ENCODE peak calls at places on chromosomes 12 and 14, in six cellular contexts. One of them, this sample, is unnamed.

GRCh38 chr12:102694913-102695312 is 214.6 kb upstream of the IGF1 start:
- DNase-seq in ACHN: no peak
- DNase-seq in MV-4-11: no peak
- DNase-seq in HEK293T: no peak
- DNase-seq in hippocampal formation: no peak
- DNase-seq in stomach: peak
- DNase-seq in this sample: no peak

GRCh38 chr12:92412931-92413685 is 267.5 kb upstream of the BTG1 start:
- DNase-seq in ACHN: no peak
- DNase-seq in MV-4-11: no peak
- DNase-seq in HEK293T: no peak
- DNase-seq in hippocampal formation: no peak
- DNase-seq in stomach: no peak
- DNase-seq in this sample: no peak

GRCh38 chr12:1630827-1631591 is 2.0 kb downstream of the WNT5B start:
- DNase-seq in ACHN: no peak
- DNase-seq in MV-4-11: no peak
- DNase-seq in HEK293T: no peak
- DNase-seq in hippocampal formation: no peak
- DNase-seq in stomach: no peak
- DNase-seq in this sample: no peak

GRCh38 chr12:21526053-21526452 is at the start of gene SPX:
- DNase-seq in ACHN: peak
- DNase-seq in MV-4-11: no peak
- DNase-seq in HEK293T: no peak
- DNase-seq in hippocampal formation: no peak
- DNase-seq in stomach: no peak
- DNase-seq in this sample: no peak

GRCh38 chr14:25132734-25133422 is 82.9 kb upstream of the STXBP6 start:
- DNase-seq in ACHN: peak
- DNase-seq in MV-4-11: peak
- DNase-seq in HEK293T: peak
- DNase-seq in hippocampal formation: peak
- DNase-seq in stomach: peak
- DNase-seq in this sample: peak

GRCh38 chr14:69696633-69697557 is 70.0 kb upstream of the SRSF5 start:
- DNase-seq in ACHN: no peak
- DNase-seq in MV-4-11: peak
- DNase-seq in HEK293T: no peak
- DNase-seq in hippocampal formation: no peak
- DNase-seq in stomach: no peak
- DNase-seq in this sample: no peak

GRCh38 chr12:75488553-75488952 is 8.0 kb downstream of the GLIPR1 start:
- DNase-seq in ACHN: peak
- DNase-seq in MV-4-11: peak
- DNase-seq in HEK293T: peak
- DNase-seq in hippocampal formation: no peak
- DNase-seq in stomach: no peak
- DNase-seq in this sample: no peak

GRCh38 chr12:93348568-93349435 is 28.9 kb upstream of the NUDT4 start:
- DNase-seq in ACHN: no peak
- DNase-seq in MV-4-11: no peak
- DNase-seq in HEK293T: no peak
- DNase-seq in hippocampal formation: no peak
- DNase-seq in stomach: no peak
- DNase-seq in this sample: no peak

GRCh38 chr12:1949771-1950470 is 31.5 kb upstream of the CACNA2D4 start:
- DNase-seq in ACHN: no peak
- DNase-seq in MV-4-11: no peak
- DNase-seq in HEK293T: no peak
- DNase-seq in hippocampal formation: no peak
- DNase-seq in stomach: no peak
- DNase-seq in this sample: no peak

GRCh38 chr14:30227436-30227835 is 299.8 kb upstream of the PRKD1 start:
- DNase-seq in ACHN: no peak
- DNase-seq in MV-4-11: no peak
- DNase-seq in HEK293T: no peak
- DNase-seq in hippocampal formation: no peak
- DNase-seq in stomach: no peak
- DNase-seq in this sample: no peak

GRCh38 chr12:100359822-100360221 is 2.9 kb downstream of the SLC17A8 start:
- DNase-seq in ACHN: peak
- DNase-seq in MV-4-11: no peak
- DNase-seq in HEK293T: no peak
- DNase-seq in hippocampal formation: no peak
- DNase-seq in stomach: no peak
- DNase-seq in this sample: no peak

GRCh38 chr14:64421166-64421565 is 33.0 kb downstream of the MTHFD1 start:
- DNase-seq in ACHN: no peak
- DNase-seq in MV-4-11: no peak
- DNase-seq in HEK293T: no peak
- DNase-seq in hippocampal formation: no peak
- DNase-seq in stomach: no peak
- DNase-seq in this sample: no peak